ENCODE peak calls at places on chromosomes 1 and 21, in eight cellular contexts. P is CD4-positive, CD25-positive, alpha-beta regulatory T cell; C is neuronal stem cell; U is posterior cingulate gyrus; V is CD8-positive, alpha-beta memory T cell; N is dermis blood vessel endothelial cell; O is activated CD8-positive, alpha-beta memory T cell treated with anti-CD3 and anti-CD28 coated beads for 1 hour; K is HFF-Myc. J is an unnamed sample.

GRCh38 chr1:85001742-85002141 is 4.8 kb upstream of the MCOLN2 start:
- DNase-seq in P (no peak), V (no peak), C (no peak), O (no peak), U (no peak), N (no peak), K (no peak), J (no peak)

GRCh38 chr1:116971965-116972675 is 29.4 kb upstream of the CD101 start:
- DNase-seq in K (no peak), O (no peak), U (no peak), V (no peak), N (no peak), P (no peak), C (no peak), J (no peak)

GRCh38 chr1:21289700-21290545 is at the start of gene ECE1:
- DNase-seq in N (peak; percentile 59), U (no peak), C (no peak), K (no peak), O (no peak), V (peak; percentile 42), P (peak; percentile 61), J (peak; percentile 80)

GRCh38 chr1:190328361-190328760 is 149.3 kb downstream of the BRINP3 start:
- DNase-seq in V (no peak), O (no peak), N (no peak), P (no peak), U (no peak), C (no peak), K (no peak), J (no peak)

GRCh38 chr21:31283025-31283424 is 61.0 kb downstream of the TIAM1 start:
- DNase-seq in C (no peak), N (no peak), U (no peak), O (no peak), V (no peak), P (no peak), K (no peak), J (no peak)

GRCh38 chr1:155001438-155001687 is 1.2 kb upstream of the ZBTB7B start:
- DNase-seq in O (no peak), C (no peak), V (no peak), U (no peak), N (no peak), K (no peak), P (no peak), J (no peak)

GRCh38 chr1:23673086-23673813 is 18.4 kb upstream of the RPL11 start:
- DNase-seq in V (no peak), O (no peak), C (peak; percentile 59), K (no peak), N (peak; percentile 59), P (no peak), U (no peak), J (peak; percentile 61)

GRCh38 chr1:8089535-8090228 is 63.6 kb upstream of the ERRFI1 start:
- DNase-seq in C (no peak), V (no peak), P (no peak), N (peak; percentile 43), U (no peak), O (no peak), K (no peak), J (no peak)

GRCh38 chr1:201020040-201020591 is 3.4 kb downstream of the KIF21B start:
- DNase-seq in K (no peak), V (peak; percentile 22), N (no peak), P (no peak), C (no peak), U (no peak), O (no peak), J (peak; percentile 45)

GRCh38 chr1:171595324-171595723 is 26.7 kb upstream of the MYOCOS start:
- DNase-seq in O (no peak), C (no peak), N (no peak), V (no peak), K (no peak), P (no peak), U (no peak), J (no peak)

GRCh38 chr1:6953216-6953615 is 168.0 kb downstream of the CAMTA1 start:
- DNase-seq in C (no peak), K (no peak), P (no peak), V (no peak), O (no peak), U (no peak), N (no peak), J (no peak)

GRCh38 chr1:232274236-232274855 is 355.6 kb downstream of the SIPA1L2 start:
- DNase-seq in U (no peak), K (no peak), O (no peak), P (no peak), N (no peak), C (no peak), V (no peak), J (no peak)

GRCh38 chr1:172477741-172478140 is 33.9 kb upstream of the PIGC start:
- DNase-seq in K (no peak), U (no peak), O (no peak), N (no peak), V (no peak), C (no peak), P (no peak), J (no peak)

GRCh38 chr1:218459878-218460277 is 114.7 kb downstream of the TGFB2 start:
- DNase-seq in C (peak; percentile 58), U (no peak), P (no peak), O (no peak), K (peak; percentile 97), N (peak; percentile 86), V (no peak), J (no peak)

GRCh38 chr1:56291374-56291841 is 288.0 kb downstream of the PLPP3 start:
- DNase-seq in P (no peak), C (no peak), K (no peak), V (no peak), N (peak; percentile 84), U (no peak), O (no peak), J (no peak)

GRCh38 chr1:3673381-3674099 is 21.2 kb downstream of the TP73 start:
- DNase-seq in O (no peak), N (no peak), C (no peak), U (no peak), P (no peak), V (no peak), K (no peak), J (no peak)

GRCh38 chr1:212315907-212316306 is 30.7 kb downstream of the PPP2R5A start:
- DNase-seq in C (peak; percentile 6), U (no peak), V (no peak), O (no peak), K (no peak), N (peak; percentile 48), P (no peak), J (no peak)

GRCh38 chr1:215507119-215507518 is 60.0 kb upstream of the KCTD3 start:
- DNase-seq in O (no peak), U (no peak), N (no peak), C (no peak), K (no peak), V (no peak), P (no peak), J (no peak)

J was measured in DND-41.